ENCODE peak calls at places on chromosomes 2 and 18, in four cellular contexts. One of them, this sample, is unnamed.
A peak's percentile ranks its signal among the peaks of the same experiment; 100 is the strongest.

GRCh38 chr2:152729844-152730243 is 11.4 kb downstream of the ARL6IP6 start:
- DNase-seq in GM03348: no peak
- DNase-seq in progenitor cell of endocrine pancreas: no peak
- DNase-seq in neural crest cell: no peak
- DNase-seq in this sample: no peak

GRCh38 chr2:133324150-133324561 is 244.1 kb downstream of the NCKAP5 start:
- DNase-seq in GM03348: peak; percentile 86
- DNase-seq in progenitor cell of endocrine pancreas: no peak
- DNase-seq in neural crest cell: no peak
- DNase-seq in this sample: peak; percentile 55

GRCh38 chr2:26245231-26245732 is 543 bp downstream of the HADHB start:
- DNase-seq in GM03348: peak; percentile 49
- DNase-seq in progenitor cell of endocrine pancreas: no peak
- DNase-seq in neural crest cell: peak; percentile 12
- DNase-seq in this sample: peak; percentile 15

GRCh38 chr2:219998714-219999227 is 371.3 kb downstream of the SLC4A3 start:
- DNase-seq in GM03348: no peak
- DNase-seq in progenitor cell of endocrine pancreas: no peak
- DNase-seq in neural crest cell: no peak
- DNase-seq in this sample: no peak

GRCh38 chr18:1663879-1664705 is 759.4 kb downstream of the ADCYAP1 start:
- DNase-seq in GM03348: peak; percentile 12
- DNase-seq in progenitor cell of endocrine pancreas: peak; percentile 22
- DNase-seq in neural crest cell: peak; percentile 72
- DNase-seq in this sample: no peak

GRCh38 chr2:191064590-191064989 is 50.6 kb upstream of the STAT1 start:
- DNase-seq in GM03348: no peak
- DNase-seq in progenitor cell of endocrine pancreas: no peak
- DNase-seq in neural crest cell: no peak
- DNase-seq in this sample: no peak

GRCh38 chr2:240509667-240510512 is 47.9 kb downstream of the ANKMY1 start:
- DNase-seq in GM03348: peak; percentile 8
- DNase-seq in progenitor cell of endocrine pancreas: peak; percentile 5
- DNase-seq in neural crest cell: no peak
- DNase-seq in this sample: no peak

GRCh38 chr2:6780765-6781274 is 84.9 kb downstream of the CMPK2 start:
- DNase-seq in GM03348: no peak
- DNase-seq in progenitor cell of endocrine pancreas: no peak
- DNase-seq in neural crest cell: no peak
- DNase-seq in this sample: peak; percentile 2

GRCh38 chr2:165691615-165692014 is 102.4 kb downstream of the GALNT3 start:
- DNase-seq in GM03348: peak; percentile 62
- DNase-seq in progenitor cell of endocrine pancreas: no peak
- DNase-seq in neural crest cell: no peak
- DNase-seq in this sample: peak; percentile 29

This sample was measured in myocyte.